ENCODE peak calls at places on chromosomes 4 and X, in ten cellular contexts. Y is head of caudate nucleus; B is LoVo; D is SW 1271; G is EL; R is keratinocyte; E is GM23248; N is activated T-helper 1 cell treated with anti-CD3 and anti-CD28 coated beads, Interleukin-2, amount 50 U/mL, for 16 hours; Z is GM12864; S is activated CD8-positive, alpha-beta memory T cell treated with anti-CD3 and anti-CD28 coated beads for 24 hours. V is an unnamed sample.

GRCh38 chr4:156790866-156791265 is 180.7 kb downstream of the PDGFC start:
- DNase-seq in G (peak), D (peak), Y (no peak), B (peak), S (no peak), N (no peak), E (peak), Z (no peak), R (no peak), V (peak)

GRCh38 chr4:76850010-76850441 is 47.9 kb downstream of the SOWAHB start:
- DNase-seq in N (no peak), G (peak), D (peak), B (peak), R (peak), Z (no peak), E (peak), Y (no peak), S (no peak), V (peak)

GRCh38 chrX:39582091-39582490 is 515.7 kb downstream of the BCOR start:
- DNase-seq in B (peak), S (no peak), Y (no peak), E (no peak), G (peak), D (no peak), R (no peak), N (no peak), Z (no peak), V (peak)

GRCh38 chrX:115266300-115266699 is 23.2 kb upstream of the LUZP4 start:
- DNase-seq in G (no peak), Z (no peak), Y (no peak), E (peak), S (no peak), N (no peak), R (no peak), B (no peak), D (no peak), V (peak)

GRCh38 chr4:139599594-139600374 is 43.8 kb upstream of the SETD7 start:
- DNase-seq in E (peak), Y (no peak), N (no peak), S (no peak), D (no peak), B (peak), G (peak), R (no peak), Z (no peak), V (peak)

GRCh38 chr4:78379040-78379439 is 172.5 kb upstream of the ANXA3 start:
- DNase-seq in Z (no peak), B (no peak), N (no peak), S (no peak), Y (no peak), E (peak), R (no peak), G (no peak), D (no peak), V (no peak)

GRCh38 chr4:1193206-1194027 is 21.0 kb upstream of the SPON2 start:
- DNase-seq in Z (no peak), G (no peak), N (no peak), E (no peak), S (peak), Y (peak), D (no peak), B (no peak), R (no peak), V (no peak)

GRCh38 chrX:129653985-129654651 is 638 bp downstream of the APLN start:
- DNase-seq in Z (no peak), R (no peak), D (no peak), B (peak), S (no peak), Y (no peak), N (no peak), G (peak), E (peak), V (peak)

GRCh38 chr4:67087897-67088296 is 457.4 kb downstream of the CENPC start:
- DNase-seq in E (peak), R (peak), B (peak), Y (peak), N (no peak), G (no peak), Z (peak), S (peak), D (peak), V (peak)

GRCh38 chrX:444305-444704 is 57.6 kb upstream of the PPP2R3B start:
- DNase-seq in R (no peak), E (no peak), Z (no peak), Y (no peak), N (no peak), B (no peak), D (no peak), G (no peak), S (no peak), V (no peak)

GRCh38 chr4:173333658-173334084 is 487 bp downstream of the HMGB2 start:
- DNase-seq in B (peak), N (peak), D (no peak), R (no peak), G (peak), Y (peak), Z (no peak), E (peak), S (no peak), V (peak)

GRCh38 chr4:147822128-147822527 is 90.2 kb downstream of the ARHGAP10 start:
- DNase-seq in B (no peak), E (peak), D (no peak), N (no peak), Z (no peak), S (no peak), Y (no peak), G (no peak), R (peak), V (no peak)

GRCh38 chr4:150573534-150573933 is 8.4 kb upstream of the MAB21L2 start:
- DNase-seq in Y (no peak), R (no peak), B (no peak), E (peak), Z (no peak), S (no peak), G (peak), N (no peak), D (no peak), V (peak)

GRCh38 chr4:27270435-27270834 is 409.8 kb downstream of the STIM2 start:
- DNase-seq in D (no peak), B (no peak), R (no peak), S (no peak), Y (no peak), E (no peak), G (no peak), N (no peak), Z (no peak), V (no peak)

GRCh38 chrX:100447563-100448397 is 37.7 kb upstream of the PCDH19 start:
- DNase-seq in D (peak), B (peak), Z (no peak), N (peak), S (peak), G (peak), R (no peak), E (peak), Y (peak), V (peak)

GRCh38 chr4:3673716-3674478 is 92.3 kb upstream of the ADRA2C start:
- DNase-seq in N (no peak), S (no peak), R (no peak), Z (no peak), D (no peak), Y (no peak), B (no peak), G (no peak), E (no peak), V (no peak)

GRCh38 chr4:22635692-22636091 is 57.0 kb upstream of the GBA3 start:
- DNase-seq in E (no peak), B (no peak), G (no peak), N (no peak), S (no peak), Y (no peak), Z (no peak), D (no peak), R (no peak), V (no peak)

GRCh38 chr4:86441175-86441960 is 81.5 kb upstream of the MAPK10 start:
- DNase-seq in N (no peak), B (no peak), D (no peak), R (peak), G (peak), S (no peak), Z (no peak), E (peak), Y (no peak), V (peak)

GRCh38 chrX:56233682-56234081 is 1.5 kb downstream of the KLF8 start:
- DNase-seq in Y (peak), S (no peak), D (no peak), N (no peak), Z (peak), B (no peak), R (peak), E (peak), G (no peak), V (no peak)

GRCh38 chrX:146224442-146224841 is 406.8 kb downstream of the SLITRK2 start:
- DNase-seq in E (no peak), Z (no peak), Y (no peak), D (no peak), G (no peak), S (no peak), N (no peak), R (no peak), B (no peak), V (no peak)

GRCh38 chr4:88697588-88698329 is at the start of gene NAP1L5:
- DNase-seq in R (no peak), B (peak), S (peak), D (no peak), Z (peak), G (peak), E (peak), N (peak), Y (peak), V (peak)

GRCh38 chr4:32462944-32463343 is 1742.8 kb downstream of the PCDH7 start:
- DNase-seq in R (no peak), Z (no peak), N (no peak), S (no peak), E (peak), D (peak), G (no peak), Y (no peak), B (no peak), V (no peak)

GRCh38 chrX:42536286-42536685 is 241.7 kb downstream of the PPP1R2C start:
- DNase-seq in B (no peak), E (no peak), G (no peak), R (no peak), S (no peak), Z (no peak), N (no peak), Y (no peak), D (no peak), V (no peak)

GRCh38 chr4:169795585-169795984 is 37.8 kb upstream of the HPF1 start:
- DNase-seq in E (peak), B (no peak), Y (no peak), S (no peak), G (peak), D (no peak), R (peak), N (no peak), Z (no peak), V (peak)

GRCh38 chrX:46327229-46328081 is 217.8 kb downstream of the ZNF674 start:
- DNase-seq in N (no peak), D (peak), R (peak), E (peak), S (no peak), Z (no peak), Y (no peak), G (peak), B (peak), V (peak)

GRCh38 chrX:76893930-76894329 is 466.4 kb downstream of the MAGEE1 start:
- DNase-seq in D (no peak), Z (no peak), E (peak), G (no peak), S (no peak), Y (no peak), N (no peak), B (no peak), R (no peak), V (peak)

GRCh38 chrX:133215747-133216146 is 2.4 kb downstream of the TFDP3 start:
- DNase-seq in Y (no peak), E (peak), R (no peak), S (no peak), G (peak), D (no peak), N (no peak), Z (no peak), B (peak), V (peak)

GRCh38 chr4:66266035-66266434 is 595.7 kb upstream of the EPHA5 start:
- DNase-seq in E (no peak), N (no peak), S (no peak), R (no peak), B (no peak), Y (no peak), D (no peak), Z (no peak), G (no peak), V (no peak)

V was measured in M059J.